ENCODE peak calls at places on chromosomes 2 and 18, in ten cellular contexts. E, J, U, T, R, V, D, O, P and C are unnamed samples.

GRCh38 chr18:50410894-50411293 is 36.0 kb downstream of the SKA1 start:
- DNase-seq in E (no peak), J (peak), U (no peak), T (peak), R (no peak), V (peak), D (no peak), O (no peak), P (no peak), C (no peak)

GRCh38 chr2:33069894-33070651 is 123.3 kb downstream of the LTBP1 start:
- DNase-seq in E (no peak), J (peak), U (no peak), T (peak), R (peak), V (peak), D (peak), O (peak), P (no peak), C (no peak)

GRCh38 chr2:54750040-54750439 is 26.6 kb downstream of the EML6 start:
- DNase-seq in E (no peak), J (no peak), U (no peak), T (peak), R (no peak), V (no peak), D (no peak), O (no peak), P (no peak), C (no peak)

GRCh38 chr2:63894167-63894566 is 52.5 kb downstream of the UGP2 start:
- DNase-seq in E (no peak), J (no peak), U (no peak), T (no peak), R (no peak), V (no peak), D (no peak), O (no peak), P (no peak), C (no peak)

GRCh38 chr2:189268763-189269162 is 89.2 kb upstream of the COL5A2 start:
- DNase-seq in E (no peak), J (no peak), U (no peak), T (no peak), R (no peak), V (no peak), D (no peak), O (no peak), P (no peak), C (no peak)

GRCh38 chr2:37985333-37985732 is 60.2 kb downstream of the RMDN2 start:
- DNase-seq in E (no peak), J (peak), U (no peak), T (peak), R (no peak), V (peak), D (no peak), O (no peak), P (no peak), C (no peak)

GRCh38 chr2:127884436-127884835 is 1.3 kb downstream of the AMMECR1L start:
- DNase-seq in E (no peak), J (no peak), U (no peak), T (peak), R (no peak), V (peak), D (no peak), O (no peak), P (no peak), C (no peak)

GRCh38 chr2:177355874-177356273 is 36.7 kb upstream of the AGPS start:
- DNase-seq in E (no peak), J (no peak), U (no peak), T (no peak), R (no peak), V (peak), D (no peak), O (no peak), P (no peak), C (no peak)

GRCh38 chr2:160464996-160465395 is 28.6 kb downstream of the RBMS1 start:
- DNase-seq in E (no peak), J (no peak), U (no peak), T (no peak), R (no peak), V (peak), D (no peak), O (no peak), P (no peak), C (no peak)

GRCh38 chr2:206230060-206230890 is 44.2 kb upstream of the ZDBF2 start:
- DNase-seq in E (peak), J (peak), U (no peak), T (no peak), R (no peak), V (no peak), D (no peak), O (no peak), P (no peak), C (no peak)

GRCh38 chr2:120253021-120253882 is 600 bp downstream of the RALB start:
- DNase-seq in E (peak), J (peak), U (peak), T (peak), R (peak), V (peak), D (peak), O (peak), P (peak), C (no peak)

GRCh38 chr2:98757904-98758421 is 27.0 kb upstream of the MGAT4A start:
- DNase-seq in E (no peak), J (peak), U (no peak), T (peak), R (peak), V (peak), D (peak), O (peak), P (peak), C (peak)

GRCh38 chr2:132562245-132562644 is 107.8 kb downstream of the LYPD1 start:
- DNase-seq in E (no peak), J (no peak), U (no peak), T (no peak), R (no peak), V (no peak), D (no peak), O (no peak), P (no peak), C (no peak)

GRCh38 chr2:70767094-70767698 is 804 bp downstream of the ADD2 start:
- DNase-seq in E (peak), J (no peak), U (no peak), T (no peak), R (no peak), V (no peak), D (peak), O (peak), P (no peak), C (peak)